ENCODE peak calls at places on chromosomes 2 and 18, in six cellular contexts. B, N, I, Z, X and Y are unnamed samples.

GRCh38 chr18:80197490-80197889 is 49.8 kb downstream of the PARD6G start:
- DNase-seq in B (no peak), N (no peak), I (no peak), Z (no peak), X (no peak), Y (no peak)

GRCh38 chr18:35022430-35023001 is 18.7 kb upstream of the MAPRE2 start:
- DNase-seq in B (no peak), N (no peak), I (no peak), Z (no peak), X (no peak), Y (no peak)

GRCh38 chr18:54769526-54770464 is 58.5 kb upstream of the RAB27B start:
- DNase-seq in B (no peak), N (no peak), I (no peak), Z (no peak), X (no peak), Y (no peak)

GRCh38 chr2:231000211-231000904 is 4.4 kb downstream of the SPATA3 start:
- DNase-seq in B (peak), N (no peak), I (no peak), Z (no peak), X (peak), Y (no peak)

GRCh38 chr18:28175047-28175929 is 1.6 kb downstream of the CDH2 start:
- DNase-seq in B (peak), N (no peak), I (no peak), Z (no peak), X (peak), Y (no peak)

GRCh38 chr2:240401781-240402551 is 33.5 kb upstream of the GPC1 start:
- DNase-seq in B (peak), N (no peak), I (no peak), Z (no peak), X (peak), Y (no peak)

GRCh38 chr2:158745067-158745865 is 49.9 kb upstream of the DAPL1 start:
- DNase-seq in B (no peak), N (no peak), I (no peak), Z (peak), X (no peak), Y (peak)

GRCh38 chr2:136054856-136055255 is 63.1 kb downstream of the CXCR4 start:
- DNase-seq in B (no peak), N (no peak), I (no peak), Z (no peak), X (no peak), Y (no peak)

GRCh38 chr2:37323770-37324535 is 680 bp downstream of the PRKD3 start:
- DNase-seq in B (no peak), N (no peak), I (no peak), Z (peak), X (peak), Y (no peak)

GRCh38 chr18:13539843-13540535 is 186.4 kb downstream of the FAM210A start:
- DNase-seq in B (no peak), N (no peak), I (no peak), Z (no peak), X (no peak), Y (no peak)

GRCh38 chr2:54618646-54619565 is 104.6 kb upstream of the EML6 start:
- DNase-seq in B (peak), N (no peak), I (no peak), Z (no peak), X (no peak), Y (no peak)

GRCh38 chr2:167862296-167862695 is 385.1 kb downstream of the STK39 start:
- DNase-seq in B (no peak), N (no peak), I (no peak), Z (no peak), X (no peak), Y (no peak)

GRCh38 chr2:100884145-100884621 is 64.2 kb downstream of the NPAS2 start:
- DNase-seq in B (no peak), N (no peak), I (no peak), Z (no peak), X (no peak), Y (no peak)

GRCh38 chr2:224749136-224749535 is 33.0 kb upstream of the CCDC195 start:
- DNase-seq in B (no peak), N (no peak), I (no peak), Z (no peak), X (no peak), Y (no peak)

GRCh38 chr2:182784777-182785176 is 68.7 kb downstream of the DNAJC10 start:
- DNase-seq in B (no peak), N (no peak), I (no peak), Z (no peak), X (no peak), Y (no peak)

GRCh38 chr18:21210278-21210677 is 31.8 kb upstream of the GREB1L start:
- DNase-seq in B (no peak), N (no peak), I (no peak), Z (no peak), X (no peak), Y (no peak)

GRCh38 chr18:55322176-55322735 is 265.7 kb downstream of the TCF4 start:
- DNase-seq in B (peak), N (peak), I (no peak), Z (peak), X (peak), Y (peak)

GRCh38 chr18:45962461-45962860 is 4.7 kb downstream of the EPG5 start:
- DNase-seq in B (no peak), N (peak), I (no peak), Z (peak), X (no peak), Y (no peak)

GRCh38 chr2:28352726-28353125 is 39.9 kb upstream of the FOSL2 start:
- DNase-seq in B (no peak), N (no peak), I (no peak), Z (no peak), X (peak), Y (no peak)

GRCh38 chr18:63285332-63285731 is 34.2 kb downstream of the BCL2 start:
- DNase-seq in B (no peak), N (peak), I (no peak), Z (no peak), X (no peak), Y (no peak)

GRCh38 chr2:5668682-5669267 is 23.4 kb upstream of the SOX11 start:
- DNase-seq in B (no peak), N (no peak), I (no peak), Z (no peak), X (no peak), Y (no peak)

GRCh38 chr2:152189622-152190495 is 14.3 kb upstream of the STAM2 start:
- DNase-seq in B (no peak), N (no peak), I (no peak), Z (peak), X (no peak), Y (no peak)

GRCh38 chr2:121456325-121456724 is 74.4 kb upstream of the RNU4ATAC start:
- DNase-seq in B (no peak), N (no peak), I (no peak), Z (no peak), X (no peak), Y (no peak)

GRCh38 chr18:70228546-70228945 is 23.1 kb upstream of the RTTN start:
- DNase-seq in B (no peak), N (no peak), I (no peak), Z (no peak), X (no peak), Y (no peak)

GRCh38 chr2:105090091-105090490 is 52.2 kb downstream of the MRPS9 start:
- DNase-seq in B (no peak), N (no peak), I (no peak), Z (no peak), X (no peak), Y (no peak)

GRCh38 chr2:109470121-109470921 is 143.4 kb downstream of the SEPTIN10 start:
- DNase-seq in B (no peak), N (no peak), I (no peak), Z (no peak), X (no peak), Y (peak)

GRCh38 chr2:240024766-240025165 is 376 bp downstream of the NDUFA10 start:
- DNase-seq in B (no peak), N (no peak), I (no peak), Z (no peak), X (no peak), Y (peak)

GRCh38 chr2:26605195-26605968 is 35.8 kb downstream of the CIB4 start:
- DNase-seq in B (no peak), N (peak), I (peak), Z (no peak), X (peak), Y (peak)

GRCh38 chr18:6578686-6579085 is 150.8 kb upstream of the ARHGAP28 start:
- DNase-seq in B (no peak), N (no peak), I (no peak), Z (no peak), X (no peak), Y (no peak)

GRCh38 chr2:240205348-240205747 is 64.9 kb upstream of the OTOS start:
- DNase-seq in B (no peak), N (no peak), I (peak), Z (peak), X (peak), Y (no peak)

GRCh38 chr18:57516068-57516467 is 70.4 kb downstream of the FECH start:
- DNase-seq in B (no peak), N (no peak), I (no peak), Z (no peak), X (no peak), Y (no peak)

GRCh38 chr18:57390044-57390443 is 37.7 kb downstream of the ST8SIA3 start:
- DNase-seq in B (no peak), N (no peak), I (no peak), Z (no peak), X (no peak), Y (no peak)

GRCh38 chr2:164178835-164179470 is 442.3 kb downstream of the GRB14 start:
- DNase-seq in B (no peak), N (no peak), I (no peak), Z (no peak), X (no peak), Y (no peak)

GRCh38 chr18:678482-679182 is 21.2 kb downstream of the TYMS start:
- DNase-seq in B (no peak), N (no peak), I (no peak), Z (no peak), X (no peak), Y (no peak)

GRCh38 chr18:69397096-69397495 is 3.6 kb upstream of the DOK6 start:
- DNase-seq in B (no peak), N (no peak), I (no peak), Z (no peak), X (no peak), Y (no peak)

DNA sequence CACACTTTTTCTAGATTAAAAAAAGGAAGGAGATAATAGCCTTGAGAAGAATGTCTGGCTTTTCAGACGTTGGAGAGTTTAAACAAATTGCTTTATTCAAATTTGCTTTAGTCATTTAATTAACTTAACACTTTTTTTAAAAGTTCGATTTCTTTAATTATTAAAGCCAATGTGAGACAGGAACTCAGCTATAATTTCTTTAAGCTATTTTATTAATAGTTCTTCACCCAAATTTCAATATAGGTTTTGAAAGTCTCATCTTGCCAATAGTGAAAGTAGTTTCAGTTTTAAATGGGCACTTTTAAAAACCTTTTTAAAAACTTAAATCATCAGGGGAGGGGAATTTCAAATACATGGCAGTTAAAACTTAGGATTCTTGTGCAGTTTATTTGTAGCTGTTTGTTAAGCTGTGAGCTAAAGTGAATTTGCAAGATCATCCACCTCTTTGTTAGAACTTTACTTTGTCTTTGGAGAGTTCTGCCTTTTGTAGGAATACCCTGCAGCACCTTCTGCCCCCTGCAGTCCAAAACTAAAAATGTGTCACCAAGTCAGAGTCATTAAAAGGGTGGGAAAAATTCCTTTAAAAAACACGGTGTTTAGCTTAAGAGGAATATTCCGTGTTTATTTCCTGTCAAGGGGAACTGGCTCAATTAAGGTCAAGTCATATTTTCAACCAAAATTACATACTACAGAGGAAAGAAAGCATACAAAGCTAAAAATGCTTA is 4.6 kb downstream of the TGIF1 start:
- DNase-seq in B (no peak), N (peak), I (no peak), Z (no peak), X (no peak), Y (no peak)
- TF ChIP-seq POLR2AphosphoS5 in B (peak), N (no peak), I (peak), Z (no peak), X (no peak), Y (no peak)

GRCh38 chr2:215772634-215773563 is 240.5 kb downstream of the MREG start:
- DNase-seq in B (no peak), N (no peak), I (no peak), Z (no peak), X (no peak), Y (no peak)
- H3K4me3 ChIP-seq in B (no peak), N (no peak), I (no peak), Z (no peak), X (no peak), Y (no peak)

GRCh38 chr2:162885281-162886070 is 46.9 kb upstream of the KCNH7 start:
- DNase-seq in B (no peak), N (no peak), I (no peak), Z (no peak), X (no peak), Y (no peak)

GRCh38 chr2:162888641-162889040 is 50.1 kb upstream of the KCNH7 start:
- DNase-seq in B (no peak), N (no peak), I (no peak), Z (no peak), X (no peak), Y (no peak)

GRCh38 chr2:162890690-162891311 is 52.2 kb upstream of the KCNH7 start:
- DNase-seq in B (no peak), N (peak), I (peak), Z (no peak), X (no peak), Y (no peak)

GRCh38 chr2:162887902-162888301 is 49.3 kb upstream of the KCNH7 start:
- DNase-seq in B (no peak), N (no peak), I (no peak), Z (no peak), X (no peak), Y (no peak)

DNA sequence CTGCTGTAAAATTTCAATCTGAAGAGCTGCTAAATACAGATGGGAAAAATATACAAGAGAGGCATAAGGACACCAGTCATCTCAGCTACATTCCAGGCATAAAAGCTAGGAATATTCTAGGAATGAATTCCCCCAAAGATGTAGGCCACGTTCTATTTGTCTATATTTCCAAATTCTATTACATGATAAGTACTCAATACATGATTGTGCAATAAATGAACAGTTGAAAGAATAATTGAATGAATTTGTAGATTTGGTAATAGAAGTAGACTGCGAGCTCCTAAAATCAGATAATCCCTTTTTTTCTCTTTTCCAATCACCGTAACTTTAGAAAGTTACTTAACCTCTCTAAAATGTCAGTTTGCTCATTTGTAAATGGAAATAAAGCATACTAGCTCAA is 48.5 kb upstream of the KCNH7 start:
- DNase-seq in B (no peak), N (no peak), I (no peak), Z (no peak), X (no peak), Y (no peak)
- H3K27ac ChIP-seq in B (no peak), N (no peak), I (no peak), Z (no peak), X (no peak), Y (no peak)

GRCh38 chr18:58785171-58785805 is 79.4 kb upstream of the ZNF532 start:
- DNase-seq in B (peak), N (no peak), I (peak), Z (no peak), X (no peak), Y (peak)
- TF ChIP-seq POLR2AphosphoS5 in B (no peak), N (no peak), I (no peak), Z (no peak), X (no peak), Y (no peak)

GRCh38 chr2:118841450-118841827 is 6.0 kb downstream of the EN1 start:
- DNase-seq in B (no peak), N (no peak), I (no peak), Z (no peak), X (no peak), Y (no peak)
- H3K4me3 ChIP-seq in B (no peak), N (no peak), I (no peak), Z (no peak), X (no peak), Y (peak)

DNA sequence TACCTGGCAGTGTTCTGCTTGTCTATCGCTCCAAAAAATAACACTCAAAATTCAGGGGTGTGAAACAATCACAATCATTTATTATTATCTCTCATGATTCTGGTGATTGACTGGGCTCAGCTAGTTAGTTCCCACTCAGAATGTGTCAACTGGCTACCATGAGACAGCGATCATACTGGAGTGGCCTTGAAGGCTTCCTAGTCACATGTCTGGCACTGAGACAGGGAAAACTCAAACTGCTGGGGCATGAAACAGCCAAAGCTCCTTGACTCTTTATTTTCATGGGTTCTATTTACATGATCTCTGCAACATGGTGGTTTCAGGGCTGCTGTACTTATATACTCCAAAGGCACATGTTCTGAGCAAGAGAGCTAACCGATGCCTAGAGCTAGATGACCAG is 6.2 kb upstream of the ANXA4 start:
- DNase-seq in B (no peak), N (no peak), I (no peak), Z (no peak), X (no peak), Y (no peak)
- H3K27ac ChIP-seq in B (no peak), N (no peak), I (no peak), Z (no peak), X (no peak), Y (no peak)